ENCODE peak calls at places on chromosome 11, in nine cellular contexts. V, C, E, F, A, H, Z, G and Y are unnamed samples.
A peak's percentile ranks its signal among the peaks of the same experiment; 100 is the strongest.

GRCh38 chr11:10786451-10786850 is 22.3 kb downstream of the EIF4G2 start:
- DNase-seq in G (no peak), C (no peak), V (no peak), Z (no peak), E (no peak), H (no peak), A (no peak), F (no peak), Y (no peak)

GRCh38 chr11:118211006-118211405 is 13.8 kb downstream of the JAML start:
- DNase-seq in C (peak; percentile 70), F (no peak), A (no peak), G (no peak), V (no peak), H (no peak), Z (no peak), E (no peak), Y (no peak)

GRCh38 chr11:20014067-20014402 is 146.2 kb downstream of the DBX1 start:
- DNase-seq in V (no peak), C (no peak), A (no peak), Z (no peak), G (no peak), H (no peak), F (no peak), E (no peak), Y (no peak)

GRCh38 chr11:77062924-77063323 is 3.8 kb upstream of the CAPN5 start:
- DNase-seq in Z (no peak), G (no peak), V (no peak), A (no peak), C (no peak), H (no peak), F (no peak), E (no peak), Y (peak; percentile 46)

GRCh38 chr11:60905047-60905446 is 1.3 kb downstream of the PRPF19 start:
- DNase-seq in E (no peak), F (no peak), H (no peak), C (no peak), Z (no peak), V (no peak), A (no peak), G (no peak), Y (no peak)

GRCh38 chr11:57167125-57167839 is 14.5 kb upstream of the LRRC55 start:
- DNase-seq in E (no peak), G (no peak), V (no peak), Z (no peak), F (no peak), C (no peak), H (no peak), A (no peak), Y (no peak)

GRCh38 chr11:65388731-65389130 is 2.3 kb downstream of the FRMD8 start:
- DNase-seq in H (no peak), G (no peak), F (no peak), E (no peak), A (no peak), C (no peak), V (no peak), Z (no peak), Y (no peak)

GRCh38 chr11:73293356-73293936 is 14.6 kb upstream of the ARHGEF17 start:
- DNase-seq in Z (no peak), E (no peak), A (no peak), V (no peak), F (no peak), C (no peak), G (no peak), H (no peak), Y (no peak)

GRCh38 chr11:116895053-116895757 is 57.8 kb upstream of the APOA1 start:
- DNase-seq in H (no peak), F (no peak), E (no peak), Z (no peak), G (no peak), A (no peak), V (no peak), C (no peak), Y (no peak)

GRCh38 chr11:34194576-34195335 is 89.3 kb downstream of the NAT10 start:
- DNase-seq in Z (no peak), H (no peak), G (no peak), C (peak; percentile 62), V (no peak), A (no peak), F (no peak), E (no peak), Y (no peak)

GRCh38 chr11:79963886-79964660 is 523.2 kb upstream of the TENM4 start:
- DNase-seq in E (no peak), C (no peak), F (no peak), V (no peak), H (no peak), A (no peak), G (no peak), Z (no peak), Y (no peak)

GRCh38 chr11:13214276-13214865 is 63.2 kb upstream of the BMAL1 start:
- DNase-seq in V (no peak), E (no peak), F (no peak), C (no peak), H (peak; percentile 50), Z (no peak), G (no peak), A (no peak), Y (no peak)

GRCh38 chr11:78564037-78564888 is 10.4 kb downstream of the NARS2 start:
- DNase-seq in G (no peak), A (peak; percentile 53), H (no peak), V (no peak), C (peak; percentile 77), E (no peak), Z (no peak), F (peak; percentile 66), Y (peak; percentile 59)

GRCh38 chr11:111871693-111872161 is 346 bp upstream of the ALG9 start:
- DNase-seq in F (no peak), G (no peak), A (peak; percentile 2), Z (no peak), H (no peak), C (no peak), E (peak; percentile 12), V (no peak), Y (no peak)

GRCh38 chr11:45766469-45766868 is 38.5 kb upstream of the SLC35C1 start:
- DNase-seq in E (no peak), C (no peak), G (no peak), F (no peak), V (no peak), A (no peak), Z (no peak), H (no peak), Y (no peak)

GRCh38 chr11:108204376-108204775 is 18.1 kb downstream of the NPAT start:
- DNase-seq in F (no peak), H (no peak), C (no peak), A (no peak), Z (no peak), G (no peak), V (no peak), E (no peak), Y (no peak)

GRCh38 chr11:84685149-84685548 is 942.0 kb downstream of the DLG2 start:
- DNase-seq in E (no peak), H (no peak), F (no peak), Z (no peak), A (no peak), C (no peak), V (no peak), G (no peak), Y (no peak)